ENCODE peak calls at places on chromosomes 2 and 18, in seven cellular contexts. O, C, E, M, L, X and Q are unnamed samples.

GRCh38 chr2:8563814-8564474 is 117.9 kb upstream of the ID2 start:
- DNase-seq in C (no peak), X (no peak), O (peak), M (no peak), E (no peak), L (no peak), Q (no peak)

GRCh38 chr2:48399828-48400552 is 130.0 kb upstream of the STON1 start:
- DNase-seq in O (no peak), M (no peak), E (no peak), L (no peak), X (no peak), C (no peak), Q (no peak)

GRCh38 chr2:126784045-126784444 is 114.6 kb upstream of the TEX51 start:
- DNase-seq in O (no peak), M (no peak), L (no peak), X (no peak), E (no peak), C (no peak), Q (no peak)

GRCh38 chr2:189236066-189236465 is 56.5 kb upstream of the COL5A2 start:
- DNase-seq in E (peak), O (no peak), M (no peak), C (no peak), X (no peak), L (no peak), Q (no peak)

GRCh38 chr2:121480826-121481225 is 49.9 kb upstream of the RNU4ATAC start:
- DNase-seq in M (no peak), X (no peak), C (no peak), O (peak), L (no peak), E (peak), Q (peak)

GRCh38 chr2:241816431-241817121 is 7.6 kb downstream of the NEU4 start:
- DNase-seq in E (no peak), X (no peak), O (no peak), C (no peak), M (no peak), L (no peak), Q (no peak)

GRCh38 chr2:121196849-121197155 is 88.2 kb downstream of the TFCP2L1 start:
- DNase-seq in O (no peak), M (no peak), X (no peak), L (no peak), C (no peak), E (no peak), Q (no peak)

GRCh38 chr18:27621236-27621890 is 436.3 kb upstream of the CHST9 start:
- DNase-seq in M (no peak), C (no peak), L (no peak), O (no peak), X (no peak), E (no peak), Q (no peak)

GRCh38 chr2:195475336-195475735 is 181.7 kb upstream of the SLC39A10 start:
- DNase-seq in O (no peak), L (no peak), E (no peak), X (no peak), C (no peak), M (no peak), Q (no peak)

GRCh38 chr18:10995576-10995975 is 153.8 kb downstream of the PIEZO2 start:
- DNase-seq in O (no peak), M (no peak), C (no peak), E (peak), X (no peak), L (no peak), Q (no peak)

GRCh38 chr2:113282747-113283533 is 4.2 kb upstream of the PAX8 start:
- DNase-seq in O (peak), L (no peak), C (no peak), M (no peak), E (peak), X (no peak), Q (peak)

GRCh38 chr2:127658641-127659407 is 12.9 kb downstream of the GPR17 start:
- DNase-seq in M (no peak), O (peak), C (no peak), L (no peak), E (no peak), X (no peak), Q (no peak)

GRCh38 chr2:231188506-231189170 is 9.8 kb upstream of the ARMC9 start:
- DNase-seq in X (no peak), E (no peak), L (no peak), C (no peak), O (no peak), M (no peak), Q (no peak)

GRCh38 chr18:23281626-23282436 is 146.5 kb downstream of the CABLES1 start:
- DNase-seq in O (no peak), C (no peak), L (no peak), E (peak), X (no peak), M (no peak), Q (peak)

GRCh38 chr2:221999702-222000101 is 299.1 kb downstream of the PAX3 start:
- DNase-seq in M (no peak), O (no peak), C (no peak), E (peak), X (no peak), L (no peak), Q (peak)

GRCh38 chr2:17821535-17822451 is 5.5 kb downstream of the MSGN1 start:
- DNase-seq in M (no peak), C (no peak), E (no peak), X (no peak), O (peak), L (no peak), Q (no peak)

GRCh38 chr2:221431477-221431876 is 140.6 kb downstream of the EPHA4 start:
- DNase-seq in O (no peak), C (no peak), L (no peak), E (no peak), X (no peak), M (no peak), Q (no peak)

GRCh38 chr18:9221661-9222060 is 85.1 kb downstream of the ANKRD12 start:
- DNase-seq in L (no peak), C (no peak), E (no peak), O (no peak), X (no peak), M (no peak), Q (no peak)

GRCh38 chr2:13106302-13106701 is 389.6 kb downstream of the TRIB2 start:
- DNase-seq in O (no peak), C (no peak), X (no peak), M (no peak), L (no peak), E (no peak), Q (no peak)

GRCh38 chr2:237669628-237670351 is 42.4 kb downstream of the LRRFIP1 start:
- DNase-seq in O (peak), E (peak), M (no peak), X (no peak), L (no peak), C (no peak), Q (peak)

GRCh38 chr2:25207078-25207545 is 38.7 kb upstream of the POMC start:
- DNase-seq in L (no peak), X (no peak), E (no peak), M (peak), C (no peak), O (no peak), Q (no peak)

GRCh38 chr2:30565860-30566358 is 118.9 kb downstream of the LCLAT1 start:
- DNase-seq in E (no peak), L (no peak), X (no peak), C (peak), M (no peak), O (no peak), Q (no peak)

GRCh38 chr2:134109246-134109645 is 144.6 kb upstream of the MGAT5 start:
- DNase-seq in C (no peak), E (no peak), O (no peak), M (no peak), L (no peak), X (no peak), Q (no peak)

GRCh38 chr18:79572848-79573451 is 106.7 kb upstream of the CTDP1 start:
- DNase-seq in X (no peak), O (no peak), L (no peak), C (no peak), M (no peak), E (no peak), Q (no peak)

GRCh38 chr18:46035701-46036680 is 36.1 kb downstream of the PSTPIP2 start:
- DNase-seq in E (peak), X (no peak), O (no peak), L (no peak), C (no peak), M (no peak), Q (peak)

GRCh38 chr18:23225518-23225917 is 90.2 kb downstream of the CABLES1 start:
- DNase-seq in O (no peak), C (no peak), X (no peak), M (no peak), L (no peak), E (peak), Q (peak)

GRCh38 chr2:8692783-8693768 is 11.2 kb downstream of the ID2 start:
- DNase-seq in C (peak), M (peak), E (no peak), L (no peak), X (no peak), O (peak), Q (no peak)

GRCh38 chr2:14804912-14805311 is 172.4 kb downstream of the LRATD1 start:
- DNase-seq in M (no peak), O (no peak), E (no peak), X (no peak), C (no peak), L (no peak), Q (no peak)

GRCh38 chr2:25335204-25335603 is 6.5 kb downstream of the DNMT3A start:
- DNase-seq in M (no peak), C (no peak), L (no peak), X (no peak), O (no peak), E (no peak), Q (no peak)